ENCODE peak calls at places on chromosomes 16 and 17, in eight cellular contexts. One of them, this sample, is unnamed.

GRCh38 chr17:44749076-44750020 is 9.4 kb upstream of the ADAM11 start:
- DNase-seq in stromal cell of bone marrow: no peak
- DNase-seq in tibial nerve: no peak
- DNase-seq in HTR-8/SVneo: no peak
- DNase-seq in GM23248: no peak
- DNase-seq in M059J: no peak
- DNase-seq in NCI-H1417: no peak
- DNase-seq in stimulated activated CD4-positive, alpha-beta T cell treated with anti-CD3 and anti-CD28 coated beads, Interleukin-15, amount 100 ng/mL, for 1 hour: no peak
- DNase-seq in this sample: no peak

GRCh38 chr16:31538199-31538598 is 10.5 kb downstream of the AHSP start:
- DNase-seq in M059J: no peak
- DNase-seq in GM23248: no peak
- DNase-seq in HTR-8/SVneo: no peak
- DNase-seq in tibial nerve: no peak
- DNase-seq in NCI-H1417: no peak
- DNase-seq in stromal cell of bone marrow: no peak
- DNase-seq in stimulated activated CD4-positive, alpha-beta T cell treated with anti-CD3 and anti-CD28 coated beads, Interleukin-15, amount 100 ng/mL, for 1 hour: no peak
- DNase-seq in this sample: no peak

GRCh38 chr17:43360376-43360738 is 38.4 kb upstream of the ARL4D start:
- DNase-seq in M059J: peak
- DNase-seq in GM23248: no peak
- DNase-seq in stromal cell of bone marrow: peak
- DNase-seq in HTR-8/SVneo: peak
- DNase-seq in stimulated activated CD4-positive, alpha-beta T cell treated with anti-CD3 and anti-CD28 coated beads, Interleukin-15, amount 100 ng/mL, for 1 hour: peak
- DNase-seq in NCI-H1417: peak
- DNase-seq in tibial nerve: peak
- DNase-seq in this sample: peak

GRCh38 chr17:77131919-77132318 is 8.8 kb upstream of the SEC14L1 start:
- DNase-seq in GM23248: peak
- DNase-seq in NCI-H1417: no peak
- DNase-seq in stromal cell of bone marrow: no peak
- DNase-seq in stimulated activated CD4-positive, alpha-beta T cell treated with anti-CD3 and anti-CD28 coated beads, Interleukin-15, amount 100 ng/mL, for 1 hour: no peak
- DNase-seq in M059J: peak
- DNase-seq in HTR-8/SVneo: no peak
- DNase-seq in tibial nerve: no peak
- DNase-seq in this sample: no peak

GRCh38 chr17:27782791-27783206 is 17.5 kb downstream of the NOS2 start:
- DNase-seq in tibial nerve: peak
- DNase-seq in HTR-8/SVneo: no peak
- DNase-seq in GM23248: no peak
- DNase-seq in NCI-H1417: peak
- DNase-seq in M059J: no peak
- DNase-seq in stromal cell of bone marrow: no peak
- DNase-seq in stimulated activated CD4-positive, alpha-beta T cell treated with anti-CD3 and anti-CD28 coated beads, Interleukin-15, amount 100 ng/mL, for 1 hour: no peak
- DNase-seq in this sample: no peak

GRCh38 chr17:2906907-2907306 is 110.7 kb downstream of the RAP1GAP2 start:
- DNase-seq in stimulated activated CD4-positive, alpha-beta T cell treated with anti-CD3 and anti-CD28 coated beads, Interleukin-15, amount 100 ng/mL, for 1 hour: no peak
- DNase-seq in stromal cell of bone marrow: no peak
- DNase-seq in GM23248: no peak
- DNase-seq in tibial nerve: no peak
- DNase-seq in M059J: no peak
- DNase-seq in HTR-8/SVneo: no peak
- DNase-seq in NCI-H1417: no peak
- DNase-seq in this sample: no peak

GRCh38 chr17:60311936-60312335 is 80.0 kb downstream of the USP32 start:
- DNase-seq in stromal cell of bone marrow: peak
- DNase-seq in stimulated activated CD4-positive, alpha-beta T cell treated with anti-CD3 and anti-CD28 coated beads, Interleukin-15, amount 100 ng/mL, for 1 hour: no peak
- DNase-seq in HTR-8/SVneo: no peak
- DNase-seq in tibial nerve: no peak
- DNase-seq in NCI-H1417: no peak
- DNase-seq in M059J: no peak
- DNase-seq in GM23248: peak
- DNase-seq in this sample: no peak

GRCh38 chr16:57318240-57318970 is 33.9 kb upstream of the PLLP start:
- DNase-seq in stromal cell of bone marrow: no peak
- DNase-seq in GM23248: no peak
- DNase-seq in M059J: peak
- DNase-seq in stimulated activated CD4-positive, alpha-beta T cell treated with anti-CD3 and anti-CD28 coated beads, Interleukin-15, amount 100 ng/mL, for 1 hour: no peak
- DNase-seq in tibial nerve: no peak
- DNase-seq in HTR-8/SVneo: no peak
- DNase-seq in NCI-H1417: no peak
- DNase-seq in this sample: no peak

GRCh38 chr17:34998205-34998604 is 17.9 kb downstream of the LIG3 start:
- DNase-seq in NCI-H1417: peak
- DNase-seq in stimulated activated CD4-positive, alpha-beta T cell treated with anti-CD3 and anti-CD28 coated beads, Interleukin-15, amount 100 ng/mL, for 1 hour: peak
- DNase-seq in M059J: peak
- DNase-seq in HTR-8/SVneo: peak
- DNase-seq in GM23248: peak
- DNase-seq in tibial nerve: peak
- DNase-seq in stromal cell of bone marrow: peak
- DNase-seq in this sample: no peak

GRCh38 chr17:15929941-15930340 is 15.0 kb upstream of the ADORA2B start:
- DNase-seq in HTR-8/SVneo: no peak
- DNase-seq in stromal cell of bone marrow: no peak
- DNase-seq in NCI-H1417: no peak
- DNase-seq in GM23248: no peak
- DNase-seq in M059J: no peak
- DNase-seq in stimulated activated CD4-positive, alpha-beta T cell treated with anti-CD3 and anti-CD28 coated beads, Interleukin-15, amount 100 ng/mL, for 1 hour: no peak
- DNase-seq in tibial nerve: no peak
- DNase-seq in this sample: no peak

GRCh38 chr16:84593825-84594724 is 23.8 kb downstream of the COTL1 start:
- DNase-seq in HTR-8/SVneo: no peak
- DNase-seq in stromal cell of bone marrow: no peak
- DNase-seq in NCI-H1417: peak
- DNase-seq in stimulated activated CD4-positive, alpha-beta T cell treated with anti-CD3 and anti-CD28 coated beads, Interleukin-15, amount 100 ng/mL, for 1 hour: peak
- DNase-seq in GM23248: no peak
- DNase-seq in M059J: no peak
- DNase-seq in tibial nerve: no peak
- DNase-seq in this sample: no peak

GRCh38 chr16:79257958-79258490 is 342.5 kb downstream of the MAF start:
- DNase-seq in HTR-8/SVneo: no peak
- DNase-seq in tibial nerve: no peak
- DNase-seq in NCI-H1417: no peak
- DNase-seq in stromal cell of bone marrow: no peak
- DNase-seq in stimulated activated CD4-positive, alpha-beta T cell treated with anti-CD3 and anti-CD28 coated beads, Interleukin-15, amount 100 ng/mL, for 1 hour: no peak
- DNase-seq in GM23248: no peak
- DNase-seq in M059J: no peak
- DNase-seq in this sample: no peak